ENCODE peak calls at places on chromosomes 6 and 20, in ten cellular contexts. One of them, this sample, is unnamed. For H3K4me1 and H3K9me3, the result is how much of the 10 kb centered on the place peaks cover.

GRCh38 chr6:30907758-30908591 is at the start of gene GTF2H4:
- DNase-seq in adipocyte: peak
- DNase-seq in heart right ventricle: peak
- DNase-seq in PC-9: peak
- DNase-seq in right cardiac atrium: peak
- DNase-seq in ovary: peak
- DNase-seq in IMR-90: peak
- DNase-seq in aorta: peak
- DNase-seq in psoas muscle: peak
- DNase-seq in cardiac muscle cell: peak
- DNase-seq in this sample: peak

GRCh38 chr6:139117734-139118133 is 17.1 kb upstream of the HECA start:
- DNase-seq in adipocyte: peak
- DNase-seq in heart right ventricle: no peak
- DNase-seq in PC-9: no peak
- DNase-seq in right cardiac atrium: no peak
- DNase-seq in ovary: no peak
- DNase-seq in IMR-90: no peak
- DNase-seq in aorta: no peak
- DNase-seq in psoas muscle: no peak
- DNase-seq in cardiac muscle cell: no peak
- DNase-seq in this sample: no peak

GRCh38 chr6:12440981-12441380 is 150.8 kb downstream of the EDN1 start:
- DNase-seq in adipocyte: no peak
- DNase-seq in heart right ventricle: no peak
- DNase-seq in PC-9: no peak
- DNase-seq in right cardiac atrium: no peak
- DNase-seq in ovary: no peak
- DNase-seq in IMR-90: peak
- DNase-seq in aorta: no peak
- DNase-seq in psoas muscle: no peak
- DNase-seq in cardiac muscle cell: peak
- DNase-seq in this sample: no peak

GRCh38 chr20:36447101-36447500 is 94.2 kb upstream of the MYL9 start:
- DNase-seq in adipocyte: no peak
- DNase-seq in heart right ventricle: no peak
- DNase-seq in PC-9: peak
- DNase-seq in right cardiac atrium: peak
- DNase-seq in ovary: no peak
- DNase-seq in IMR-90: no peak
- DNase-seq in aorta: no peak
- DNase-seq in psoas muscle: no peak
- DNase-seq in cardiac muscle cell: no peak
- DNase-seq in this sample: no peak

GRCh38 chr6:75094614-75095321 is 111.1 kb downstream of the COL12A1 start:
- DNase-seq in adipocyte: peak
- DNase-seq in heart right ventricle: no peak
- DNase-seq in PC-9: no peak
- DNase-seq in right cardiac atrium: no peak
- DNase-seq in ovary: peak
- DNase-seq in IMR-90: peak
- DNase-seq in aorta: no peak
- DNase-seq in psoas muscle: no peak
- DNase-seq in cardiac muscle cell: no peak
- DNase-seq in this sample: no peak

GRCh38 chr6:52649521-52649920 is 21.4 kb upstream of the TMEM14A start:
- DNase-seq in adipocyte: no peak
- DNase-seq in heart right ventricle: no peak
- DNase-seq in PC-9: no peak
- DNase-seq in right cardiac atrium: no peak
- DNase-seq in ovary: no peak
- DNase-seq in IMR-90: peak
- DNase-seq in aorta: no peak
- DNase-seq in psoas muscle: no peak
- DNase-seq in cardiac muscle cell: no peak
- DNase-seq in this sample: no peak

GRCh38 chr20:58518896-58519593 is 3.8 kb upstream of the APCDD1L start:
- DNase-seq in adipocyte: no peak
- DNase-seq in heart right ventricle: no peak
- DNase-seq in PC-9: no peak
- DNase-seq in right cardiac atrium: no peak
- DNase-seq in ovary: no peak
- DNase-seq in IMR-90: no peak
- DNase-seq in aorta: no peak
- DNase-seq in psoas muscle: no peak
- DNase-seq in cardiac muscle cell: no peak
- DNase-seq in this sample: no peak

GRCh38 chr20:37755665-37756064 is 61.8 kb downstream of the CTNNBL1 start:
- DNase-seq in adipocyte: peak
- DNase-seq in heart right ventricle: no peak
- DNase-seq in PC-9: no peak
- DNase-seq in right cardiac atrium: peak
- DNase-seq in ovary: no peak
- DNase-seq in IMR-90: no peak
- DNase-seq in aorta: no peak
- DNase-seq in psoas muscle: no peak
- DNase-seq in cardiac muscle cell: peak
- DNase-seq in this sample: no peak

GRCh38 chr6:10838794-10839333 is 525 bp upstream of the MAK start:
- DNase-seq in adipocyte: no peak
- DNase-seq in heart right ventricle: no peak
- DNase-seq in PC-9: no peak
- DNase-seq in right cardiac atrium: no peak
- DNase-seq in ovary: no peak
- DNase-seq in IMR-90: no peak
- DNase-seq in aorta: no peak
- DNase-seq in psoas muscle: no peak
- DNase-seq in cardiac muscle cell: no peak
- DNase-seq in this sample: no peak

GRCh38 chr6:15247750-15248450 is 2.0 kb downstream of the JARID2 start:
- DNase-seq in adipocyte: peak
- DNase-seq in heart right ventricle: peak
- DNase-seq in PC-9: peak
- DNase-seq in right cardiac atrium: peak
- DNase-seq in ovary: peak
- DNase-seq in IMR-90: peak
- DNase-seq in aorta: peak
- DNase-seq in psoas muscle: peak
- DNase-seq in cardiac muscle cell: peak
- DNase-seq in this sample: peak

GRCh38 chr6:157449610-157450009 is 68.6 kb downstream of the ZDHHC14 start:
- DNase-seq in adipocyte: peak
- DNase-seq in heart right ventricle: no peak
- DNase-seq in PC-9: no peak
- DNase-seq in right cardiac atrium: no peak
- DNase-seq in ovary: no peak
- DNase-seq in IMR-90: peak
- DNase-seq in aorta: no peak
- DNase-seq in psoas muscle: no peak
- DNase-seq in cardiac muscle cell: no peak
- DNase-seq in this sample: no peak

GRCh38 chr6:14284969-14285368 is 167.4 kb downstream of the CD83 start:
- DNase-seq in adipocyte: no peak
- DNase-seq in heart right ventricle: no peak
- DNase-seq in PC-9: no peak
- DNase-seq in right cardiac atrium: no peak
- DNase-seq in ovary: no peak
- DNase-seq in IMR-90: no peak
- DNase-seq in aorta: no peak
- DNase-seq in psoas muscle: no peak
- DNase-seq in cardiac muscle cell: no peak
- DNase-seq in this sample: no peak

GRCh38 chr6:50091641-50092040 is 41.9 kb upstream of the DEFB112 start:
- DNase-seq in adipocyte: no peak
- DNase-seq in heart right ventricle: no peak
- DNase-seq in PC-9: peak
- DNase-seq in right cardiac atrium: no peak
- DNase-seq in ovary: no peak
- DNase-seq in IMR-90: peak
- DNase-seq in aorta: no peak
- DNase-seq in psoas muscle: no peak
- DNase-seq in cardiac muscle cell: no peak
- DNase-seq in this sample: no peak

GRCh38 chr20:49028684-49029083 is 17.4 kb upstream of the CSE1L start:
- DNase-seq in adipocyte: peak
- DNase-seq in heart right ventricle: no peak
- DNase-seq in PC-9: no peak
- DNase-seq in right cardiac atrium: no peak
- DNase-seq in ovary: no peak
- DNase-seq in IMR-90: peak
- DNase-seq in aorta: no peak
- DNase-seq in psoas muscle: no peak
- DNase-seq in cardiac muscle cell: peak
- DNase-seq in this sample: no peak

GRCh38 chr6:20402181-20403079 is 751 bp downstream of the E2F3 start:
- DNase-seq in adipocyte: peak
- DNase-seq in heart right ventricle: peak
- DNase-seq in PC-9: no peak
- DNase-seq in right cardiac atrium: peak
- DNase-seq in ovary: peak
- DNase-seq in IMR-90: no peak
- DNase-seq in aorta: peak
- DNase-seq in psoas muscle: peak
- DNase-seq in cardiac muscle cell: peak
- DNase-seq in this sample: peak

GRCh38 chr6:4305056-4305455 is 169.7 kb upstream of the ECI2 start:
- DNase-seq in adipocyte: no peak
- DNase-seq in heart right ventricle: no peak
- DNase-seq in PC-9: no peak
- DNase-seq in right cardiac atrium: no peak
- DNase-seq in ovary: no peak
- DNase-seq in IMR-90: no peak
- DNase-seq in aorta: no peak
- DNase-seq in psoas muscle: no peak
- DNase-seq in cardiac muscle cell: no peak
- DNase-seq in this sample: no peak

GRCh38 chr6:3388786-3389185 is 68.1 kb downstream of the SLC22A23 start:
- DNase-seq in adipocyte: no peak
- DNase-seq in heart right ventricle: no peak
- DNase-seq in PC-9: no peak
- DNase-seq in right cardiac atrium: no peak
- DNase-seq in ovary: no peak
- DNase-seq in IMR-90: no peak
- DNase-seq in aorta: no peak
- DNase-seq in psoas muscle: no peak
- DNase-seq in cardiac muscle cell: no peak
- DNase-seq in this sample: no peak

GRCh38 chr6:88380083-88380482 is 213.9 kb upstream of the CNR1 start:
- DNase-seq in adipocyte: peak
- DNase-seq in heart right ventricle: no peak
- DNase-seq in PC-9: no peak
- DNase-seq in right cardiac atrium: peak
- DNase-seq in ovary: peak
- DNase-seq in IMR-90: peak
- DNase-seq in aorta: peak
- DNase-seq in psoas muscle: peak
- DNase-seq in cardiac muscle cell: no peak
- DNase-seq in this sample: no peak

DNA sequence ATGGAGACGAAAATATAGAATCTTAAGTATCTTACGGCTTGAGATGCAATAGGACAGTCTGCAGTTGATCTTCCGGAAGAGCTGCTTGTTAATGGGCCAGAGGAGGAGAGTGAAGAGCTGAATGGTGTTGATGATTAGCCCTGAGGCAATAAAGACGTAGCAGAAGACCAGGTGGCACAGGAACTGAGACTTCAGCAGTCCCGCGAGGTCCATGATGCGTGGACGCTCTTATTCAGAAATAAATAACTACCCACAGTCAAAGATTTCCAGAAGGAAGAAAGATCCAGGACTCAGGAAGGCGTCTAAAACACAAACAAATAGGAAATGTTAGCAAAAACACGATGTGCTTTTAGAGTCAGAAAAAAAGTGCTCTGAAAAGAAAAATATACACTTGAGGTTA is 41.9 kb downstream of the AGPAT4 start:
- DNase-seq in adipocyte: no peak
- DNase-seq in heart right ventricle: no peak
- DNase-seq in PC-9: no peak
- DNase-seq in right cardiac atrium: no peak
- DNase-seq in ovary: no peak
- DNase-seq in IMR-90: no peak
- DNase-seq in aorta: no peak
- DNase-seq in psoas muscle: no peak
- DNase-seq in cardiac muscle cell: no peak
- DNase-seq in this sample: no peak
- H3K4me1 ChIP-seq in adipocyte: under half
- H3K4me1 ChIP-seq in heart right ventricle: under half
- H3K4me1 ChIP-seq in PC-9: under half
- H3K4me1 ChIP-seq in right cardiac atrium: under half
- H3K4me1 ChIP-seq in ovary: under half
- H3K4me1 ChIP-seq in IMR-90: under half
- H3K4me1 ChIP-seq in aorta: under half
- H3K4me1 ChIP-seq in psoas muscle: under half
- H3K4me1 ChIP-seq in cardiac muscle cell: under half
- H3K4me1 ChIP-seq in this sample: under half

DNA sequence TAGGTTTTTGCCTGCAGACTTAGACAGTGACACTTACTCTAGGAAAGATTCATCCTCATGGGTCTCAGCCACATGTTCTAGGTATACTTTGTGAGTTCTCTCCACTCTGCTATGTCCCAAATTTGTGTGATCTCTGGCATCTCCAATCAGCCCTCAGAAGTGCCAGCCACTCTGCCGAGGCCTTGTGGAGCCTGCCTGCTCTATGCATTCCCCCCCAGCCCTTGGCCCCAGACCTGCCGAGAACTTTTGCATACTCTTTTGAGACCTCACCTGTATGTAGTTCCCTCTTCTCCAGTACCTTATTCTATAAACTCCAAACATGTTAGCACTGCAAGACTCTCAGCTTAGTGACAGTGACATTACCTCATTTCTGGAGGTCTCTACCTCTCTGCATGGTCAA is 2170.5 kb upstream of the DEFB115 start:
- DNase-seq in adipocyte: no peak
- DNase-seq in heart right ventricle: no peak
- DNase-seq in PC-9: no peak
- DNase-seq in right cardiac atrium: no peak
- DNase-seq in ovary: no peak
- DNase-seq in IMR-90: no peak
- DNase-seq in aorta: no peak
- DNase-seq in psoas muscle: no peak
- DNase-seq in cardiac muscle cell: no peak
- DNase-seq in this sample: no peak
- H3K9me3 ChIP-seq in adipocyte: under half
- H3K9me3 ChIP-seq in heart right ventricle: under half
- H3K9me3 ChIP-seq in PC-9: under half
- H3K9me3 ChIP-seq in right cardiac atrium: under half
- H3K9me3 ChIP-seq in ovary: under half
- H3K9me3 ChIP-seq in IMR-90: under half
- H3K9me3 ChIP-seq in aorta: under half
- H3K9me3 ChIP-seq in psoas muscle: under half
- H3K9me3 ChIP-seq in cardiac muscle cell: under half
- H3K9me3 ChIP-seq in this sample: under half

GRCh38 chr20:57398231-57398821 is 7.1 kb downstream of the RBM38 start:
- DNase-seq in adipocyte: no peak
- DNase-seq in heart right ventricle: peak
- DNase-seq in PC-9: no peak
- DNase-seq in right cardiac atrium: peak
- DNase-seq in ovary: peak
- DNase-seq in IMR-90: no peak
- DNase-seq in aorta: peak
- DNase-seq in psoas muscle: peak
- DNase-seq in cardiac muscle cell: no peak
- DNase-seq in this sample: peak
- H3K4me1 ChIP-seq in adipocyte: under half
- H3K4me1 ChIP-seq in heart right ventricle: half or more
- H3K4me1 ChIP-seq in PC-9: under half
- H3K4me1 ChIP-seq in right cardiac atrium: under half
- H3K4me1 ChIP-seq in ovary: under half
- H3K4me1 ChIP-seq in IMR-90: under half
- H3K4me1 ChIP-seq in aorta: under half
- H3K4me1 ChIP-seq in psoas muscle: half or more
- H3K4me1 ChIP-seq in cardiac muscle cell: half or more
- H3K4me1 ChIP-seq in this sample: half or more

GRCh38 chr20:56212071-56212470 is 36.5 kb upstream of the MC3R start:
- DNase-seq in adipocyte: no peak
- DNase-seq in heart right ventricle: no peak
- DNase-seq in PC-9: peak
- DNase-seq in right cardiac atrium: no peak
- DNase-seq in ovary: no peak
- DNase-seq in IMR-90: no peak
- DNase-seq in aorta: no peak
- DNase-seq in psoas muscle: no peak
- DNase-seq in cardiac muscle cell: no peak
- DNase-seq in this sample: no peak
- H3K9me3 ChIP-seq in adipocyte: under half
- H3K9me3 ChIP-seq in heart right ventricle: under half
- H3K9me3 ChIP-seq in PC-9: under half
- H3K9me3 ChIP-seq in right cardiac atrium: under half
- H3K9me3 ChIP-seq in ovary: under half
- H3K9me3 ChIP-seq in IMR-90: under half
- H3K9me3 ChIP-seq in aorta: under half
- H3K9me3 ChIP-seq in psoas muscle: under half
- H3K9me3 ChIP-seq in cardiac muscle cell: under half
- H3K9me3 ChIP-seq in this sample: under half